ENCODE peak calls at places on chromosomes 2 and 18, in seven cellular contexts. H is NCI-H1092; N is HEK293T; S is choroid plexus epithelial cell; F is testis; M is activated CD8-positive, alpha-beta memory T cell treated with anti-CD3 and anti-CD28 coated beads for 48 hours; J is stimulated activated CD8-positive, alpha-beta memory T cell treated with anti-CD3 and anti-CD28 coated beads, Interleukin-7, amount 100 ng/mL, for 4 hours. D is an unnamed sample.

GRCh38 chr2:231710751-231711676 is 2.7 kb downstream of the PTMA start:
- DNase-seq in N (no peak), F (peak), J (no peak), M (no peak), S (peak), H (no peak), D (peak)

GRCh38 chr2:64873472-64873924 is 115.7 kb upstream of the SLC1A4 start:
- DNase-seq in J (peak), M (peak), N (peak), S (peak), H (no peak), F (peak), D (peak)

GRCh38 chr2:24046930-24047702 is at the start of gene WDCP:
- DNase-seq in S (peak), M (peak), H (peak), N (peak), J (peak), F (peak), D (peak)

GRCh38 chr2:237977380-237977779 is 10.6 kb downstream of the UBE2F start:
- DNase-seq in F (no peak), M (no peak), N (no peak), S (no peak), J (no peak), H (no peak), D (no peak)

GRCh38 chr2:228774548-228774947 is 496.5 kb downstream of the PID1 start:
- DNase-seq in F (no peak), S (no peak), J (no peak), M (no peak), N (no peak), H (no peak), D (no peak)

GRCh38 chr18:45275367-45276113 is 339.7 kb upstream of the SLC14A2 start:
- DNase-seq in M (no peak), F (no peak), N (no peak), S (peak), J (no peak), H (no peak), D (no peak)

GRCh38 chr2:218733615-218734021 is 23.0 kb downstream of the TTLL4 start:
- DNase-seq in N (no peak), J (no peak), F (no peak), S (peak), H (no peak), M (no peak), D (no peak)

GRCh38 chr2:239263937-239264837 is 136.6 kb downstream of the HDAC4 start:
- DNase-seq in F (peak), M (no peak), S (peak), N (no peak), H (no peak), J (no peak), D (no peak)

GRCh38 chr2:34012728-34013302 is 413.7 kb upstream of the FAM98A start:
- DNase-seq in M (no peak), J (no peak), N (peak), S (peak), H (no peak), F (peak), D (no peak)

GRCh38 chr2:172701250-172701649 is 34.4 kb upstream of the RAPGEF4 start:
- DNase-seq in S (peak), N (no peak), H (no peak), J (no peak), M (no peak), F (no peak), D (no peak)

GRCh38 chr2:11748018-11748860 is 1.8 kb downstream of the LPIN1 start:
- DNase-seq in S (no peak), M (no peak), J (no peak), N (no peak), F (no peak), H (no peak), D (no peak)

GRCh38 chr2:33529771-33530481 is 53.5 kb downstream of the RASGRP3 start:
- DNase-seq in N (no peak), J (no peak), M (no peak), F (no peak), S (peak), H (no peak), D (no peak)

GRCh38 chr2:235406420-235406819 is 87.4 kb upstream of the AGAP1 start:
- DNase-seq in H (no peak), F (peak), S (no peak), M (no peak), J (no peak), N (no peak), D (no peak)

GRCh38 chr2:233210843-233211600 is 40.5 kb upstream of the ATG16L1 start:
- DNase-seq in J (no peak), M (no peak), H (no peak), S (peak), N (no peak), F (peak), D (no peak)

GRCh38 chr2:151907933-151908882 is 80.0 kb upstream of the ARL5A start:
- DNase-seq in F (no peak), M (no peak), S (peak), H (no peak), N (no peak), J (no peak), D (no peak)

GRCh38 chr2:191831410-191831994 is 15.4 kb downstream of the CAVIN2 start:
- DNase-seq in F (no peak), M (no peak), S (peak), H (no peak), J (no peak), N (no peak), D (peak)

GRCh38 chr18:34709631-34710429 is at the start of gene DTNA:
- DNase-seq in F (peak), M (no peak), S (peak), H (peak), J (no peak), N (peak), D (peak)

GRCh38 chr18:49878996-49879585 is 65.8 kb upstream of the ACAA2 start:
- DNase-seq in F (no peak), M (no peak), S (peak), H (no peak), J (no peak), N (no peak), D (no peak)